ENCODE peak calls at places on chromosomes 12 and 14, in six cellular contexts. D is upper lobe of right lung; I is psoas muscle; Z is heart left ventricle; F is stimulated activated CD4-positive, alpha-beta T cell treated with anti-CD3 and anti-CD28 coated beads, Interleukin-2, amount 100 ng/mL, for 48 hours; U is BJ. Y is an unnamed sample.
A peak's percentile ranks its signal among the peaks of the same experiment; 100 is the strongest.

GRCh38 chr14:68947802-68948201 is 31.3 kb downstream of the ACTN1 start:
- DNase-seq in D (no peak), I (peak; percentile 88), F (no peak), U (no peak), Z (peak; percentile 90), Y (no peak)

GRCh38 chr14:69059658-69060648 is 80.9 kb upstream of the ACTN1 start:
- DNase-seq in U (peak; percentile 96), I (no peak), F (no peak), Z (peak; percentile 27), D (no peak), Y (peak; percentile 96)

GRCh38 chr14:53391631-53392030 is 238.5 kb upstream of the DDHD1 start:
- DNase-seq in F (no peak), U (no peak), I (no peak), Z (no peak), D (no peak), Y (no peak)

GRCh38 chr12:125072496-125072895 is 7.3 kb downstream of the AACS start:
- DNase-seq in Z (no peak), U (no peak), F (no peak), I (no peak), D (no peak), Y (no peak)

GRCh38 chr14:69685217-69685616 is 73.8 kb downstream of the SUSD6 start:
- DNase-seq in U (no peak), Z (no peak), D (no peak), F (peak; percentile 59), I (no peak), Y (no peak)

GRCh38 chr14:24310666-24311604 is at the start of gene LTB4R:
- DNase-seq in Z (peak; percentile 86), D (peak; percentile 90), U (no peak), I (peak; percentile 89), F (peak; percentile 59), Y (peak; percentile 35)

GRCh38 chr14:36701144-36701543 is 39.5 kb downstream of the PAX9 start:
- DNase-seq in F (no peak), Z (no peak), I (no peak), D (no peak), U (no peak), Y (no peak)

GRCh38 chr12:91562476-91562875 is 379.9 kb upstream of the DCN start:
- DNase-seq in F (no peak), D (no peak), Z (no peak), U (no peak), I (no peak), Y (no peak)

GRCh38 chr14:63375772-63376171 is 57.0 kb upstream of the GPHB5 start:
- DNase-seq in Z (no peak), F (no peak), U (no peak), D (no peak), I (no peak), Y (no peak)

GRCh38 chr12:12975322-12976077 is 23.5 kb upstream of the GPRC5D start:
- DNase-seq in D (no peak), U (no peak), Z (no peak), I (no peak), F (no peak), Y (no peak)

GRCh38 chr12:105427883-105428282 is 97.4 kb downstream of the C12orf75 start:
- DNase-seq in F (no peak), Z (no peak), D (no peak), U (no peak), I (no peak), Y (no peak)

GRCh38 chr14:105537580-105538474 is 11.4 kb downstream of the TMEM121 start:
- DNase-seq in F (peak; percentile 81), I (peak; percentile 58), Z (peak; percentile 56), U (no peak), D (peak; percentile 82), Y (no peak)

GRCh38 chr14:68608235-68608962 is 184.5 kb downstream of the ZFP36L1 start:
- DNase-seq in F (no peak), I (no peak), U (no peak), D (peak; percentile 64), Z (peak; percentile 75), Y (no peak)

GRCh38 chr12:9798008-9798619 is 29.2 kb upstream of the KLRF1 start:
- DNase-seq in D (no peak), U (no peak), F (peak; percentile 44), I (no peak), Z (no peak), Y (peak; percentile 34)

GRCh38 chr12:20501958-20502357 is 133.6 kb downstream of the PDE3A start:
- DNase-seq in D (no peak), U (no peak), Z (no peak), F (no peak), I (no peak), Y (no peak)

GRCh38 chr12:54658306-54659264 is 10.4 kb upstream of the DCD start:
- DNase-seq in U (no peak), F (peak; percentile 32), I (no peak), Z (no peak), D (no peak), Y (peak; percentile 10)

GRCh38 chr14:70881549-70882174 is 25.6 kb upstream of the PCNX1 start:
- DNase-seq in F (no peak), I (no peak), D (no peak), Z (no peak), U (no peak), Y (no peak)

GRCh38 chr12:124921200-124922008 is 7.0 kb upstream of the UBC start:
- DNase-seq in F (peak; percentile 75), Z (peak; percentile 53), D (no peak), I (no peak), U (no peak), Y (no peak)

GRCh38 chr14:96198430-96199133 is 6.1 kb upstream of the BDKRB2 start:
- DNase-seq in I (no peak), Z (no peak), U (no peak), D (no peak), F (no peak), Y (no peak)

GRCh38 chr12:91181053-91181452 is 1.6 kb downstream of the DCN start:
- DNase-seq in U (no peak), F (no peak), Z (no peak), D (no peak), I (no peak), Y (no peak)

Y was measured in GM04504.